ENCODE peak calls at places on chromosome 12, in nine cellular contexts. C, U, G, A, H, D, I, N and V are unnamed samples.

GRCh38 chr12:121438207-121438606 is 38.3 kb downstream of the RNF34 start:
- DNase-seq in I (no peak), G (peak; percentile 54), H (no peak), A (no peak), U (no peak), C (no peak), N (no peak), D (no peak), V (no peak)

GRCh38 chr12:104733717-104734175 is 224.3 kb downstream of the SLC41A2 start:
- DNase-seq in U (no peak), I (no peak), A (no peak), H (no peak), G (no peak), D (no peak), C (no peak), N (peak; percentile 67), V (no peak)

GRCh38 chr12:114902665-114903393 is 218.9 kb upstream of the TBX3 start:
- DNase-seq in I (peak; percentile 86), U (no peak), C (peak; percentile 82), N (no peak), G (no peak), D (no peak), A (no peak), H (no peak), V (peak; percentile 82)

GRCh38 chr12:108821407-108822397 is 35.7 kb downstream of the SSH1 start:
- DNase-seq in H (no peak), D (no peak), G (no peak), U (no peak), I (peak; percentile 63), N (peak; percentile 74), A (no peak), C (peak; percentile 80), V (no peak)

GRCh38 chr12:5022465-5023061 is 21.1 kb upstream of the KCNA5 start:
- DNase-seq in C (peak; percentile 13), U (peak; percentile 66), G (peak; percentile 86), D (peak; percentile 28), I (peak; percentile 37), H (peak; percentile 41), A (no peak), N (no peak), V (no peak)

GRCh38 chr12:42382013-42382696 is 56.2 kb downstream of the PPHLN1 start:
- DNase-seq in I (peak; percentile 55), H (no peak), A (no peak), D (no peak), C (no peak), U (no peak), N (no peak), G (no peak), V (no peak)

GRCh38 chr12:88562846-88563582 is 17.3 kb downstream of the KITLG start:
- DNase-seq in I (peak; percentile 60), A (no peak), U (no peak), G (no peak), C (peak; percentile 54), D (no peak), N (no peak), H (no peak), V (peak; percentile 81)

GRCh38 chr12:91551242-91551641 is 368.6 kb upstream of the DCN start:
- DNase-seq in A (no peak), H (no peak), G (no peak), I (no peak), D (no peak), N (no peak), C (no peak), U (no peak), V (no peak)

GRCh38 chr12:89453579-89453978 is 71.0 kb downstream of the GALNT4 start:
- DNase-seq in H (no peak), U (no peak), C (peak; percentile 53), I (peak; percentile 92), A (no peak), D (no peak), G (no peak), N (no peak), V (peak; percentile 76)

GRCh38 chr12:79522657-79523386 is 167.9 kb downstream of the PAWR start:
- DNase-seq in A (no peak), I (no peak), D (no peak), G (no peak), C (no peak), N (no peak), H (no peak), U (no peak), V (no peak)

GRCh38 chr12:81699572-81699971 is 59.6 kb downstream of the PPFIA2 start:
- DNase-seq in D (no peak), H (no peak), U (no peak), N (no peak), I (no peak), G (no peak), A (no peak), C (no peak), V (no peak)

GRCh38 chr12:129531004-129531403 is 372.8 kb downstream of the TMEM132D start:
- DNase-seq in N (no peak), A (no peak), I (no peak), C (no peak), H (no peak), U (no peak), D (no peak), G (no peak), V (no peak)

GRCh38 chr12:113786107-113786506 is 180.0 kb downstream of the RBM19 start:
- DNase-seq in D (no peak), U (no peak), H (no peak), N (no peak), C (no peak), I (no peak), A (no peak), G (no peak), V (no peak)

GRCh38 chr12:124391340-124392261 is 96.7 kb downstream of the RFLNA start:
- DNase-seq in U (peak; percentile 83), H (peak; percentile 66), D (peak; percentile 72), I (peak; percentile 62), G (peak; percentile 95), N (peak; percentile 87), C (peak; percentile 59), A (peak; percentile 92), V (no peak)

GRCh38 chr12:61546296-61546695 is 713.9 kb upstream of the USP15 start:
- DNase-seq in G (no peak), I (no peak), N (no peak), C (no peak), H (no peak), A (no peak), D (no peak), U (no peak), V (no peak)

GRCh38 chr12:23055004-23055403 is 430.0 kb downstream of the ETNK1 start:
- DNase-seq in A (no peak), C (peak; percentile 2), D (no peak), G (no peak), H (no peak), N (no peak), I (peak; percentile 5), U (no peak), V (no peak)

GRCh38 chr12:125217308-125217707 is 152.1 kb downstream of the AACS start:
- DNase-seq in C (no peak), I (no peak), N (no peak), A (no peak), H (no peak), G (no peak), D (no peak), U (no peak), V (no peak)

GRCh38 chr12:116236148-116236731 is 41.3 kb downstream of the MED13L start:
- DNase-seq in C (peak; percentile 46), I (peak; percentile 48), D (peak; percentile 56), H (peak; percentile 42), U (peak; percentile 57), N (no peak), G (no peak), A (no peak), V (peak; percentile 44)

DNA sequence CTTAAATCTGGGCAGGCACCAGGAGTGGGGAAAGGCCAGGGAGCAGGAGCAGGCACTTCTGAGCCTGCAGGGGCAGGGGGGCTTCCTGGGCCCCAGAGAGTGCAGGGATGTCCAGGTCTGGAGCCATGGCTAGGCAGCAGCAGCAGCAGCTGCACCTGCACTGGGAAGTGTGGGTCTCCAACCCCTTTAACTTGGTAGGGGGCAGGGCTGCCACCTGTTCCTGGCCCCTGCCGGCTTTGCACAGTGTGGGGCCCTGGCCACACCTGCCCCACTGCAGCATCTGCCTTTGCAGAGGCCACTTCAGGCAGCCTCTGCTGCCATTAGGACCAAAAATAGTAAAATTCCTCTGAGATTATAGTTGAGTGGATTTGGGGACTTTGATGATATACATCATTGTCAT is 138.5 kb downstream of the SLC16A7 start:
- DNase-seq in D (no peak), H (no peak), C (no peak), N (no peak), I (no peak), G (no peak), U (no peak), A (no peak), V (no peak)
- TF ChIP-seq CTCF in D (no peak), H (no peak), C (no peak), N (no peak), I (no peak), G (no peak), U (no peak), A (no peak), V (no peak)

GRCh38 chr12:51520576-51521325 is 70.3 kb upstream of the SCN8A start:
- DNase-seq in A (no peak), N (no peak), G (peak; percentile 68), I (no peak), H (no peak), D (no peak), C (no peak), U (no peak), V (no peak)

GRCh38 chr12:51517316-51517715 is 73.7 kb upstream of the SCN8A start:
- DNase-seq in G (peak; percentile 40), I (no peak), H (no peak), C (no peak), N (no peak), D (no peak), U (no peak), A (no peak), V (no peak)

GRCh38 chr12:51519755-51520154 is 71.3 kb upstream of the SCN8A start:
- DNase-seq in H (no peak), D (no peak), I (no peak), U (no peak), A (no peak), G (no peak), N (no peak), C (no peak), V (no peak)

GRCh38 chr12:51521554-51522276 is 69.3 kb upstream of the SCN8A start:
- DNase-seq in I (no peak), G (peak; percentile 57), H (no peak), U (no peak), N (no peak), A (no peak), D (no peak), C (peak; percentile 18), V (no peak)

GRCh38 chr12:51517800-51518199 is 73.2 kb upstream of the SCN8A start:
- DNase-seq in A (no peak), G (peak; percentile 29), D (no peak), H (no peak), N (no peak), U (no peak), C (no peak), I (no peak), V (no peak)
- TF ChIP-seq CTCF in A (no peak), G (no peak), D (no peak), H (no peak), N (no peak), U (no peak), C (no peak), I (peak; percentile 9), V (no peak)

GRCh38 chr12:6072302-6072752 is 52.1 kb downstream of the VWF start:
- DNase-seq in I (peak; percentile 75), A (no peak), H (peak; percentile 42), C (peak; percentile 67), N (no peak), D (no peak), G (no peak), U (no peak), V (peak; percentile 43)
- TF ChIP-seq CTCF in I (peak; percentile 41), A (no peak), H (no peak), C (peak; percentile 20), N (peak; percentile 11), D (peak; percentile 19), G (no peak), U (no peak), V (peak; percentile 40)

GRCh38 chr12:57085999-57086950 is 2.6 kb upstream of the NAB2 start:
- DNase-seq in I (peak; percentile 67), C (peak; percentile 62), A (no peak), G (peak; percentile 94), U (peak; percentile 76), N (peak; percentile 87), D (peak; percentile 60), H (peak; percentile 82), V (peak; percentile 66)
- TF ChIP-seq CTCF in I (peak; percentile 43), C (peak; percentile 26), A (peak; percentile 26), G (no peak), U (peak; percentile 16), N (peak; percentile 52), D (no peak), H (no peak), V (peak; percentile 58)